ENCODE peak calls at places on chromosome 9, in six cellular contexts. J is GDM1; S is GM03348; V is cardiac muscle cell; A is stimulated activated CD8-positive, alpha-beta memory T cell treated with anti-CD3 and anti-CD28 coated beads, Interleukin-15, amount 100 ng/mL, for 48 hours; E is HEK293T. C is an unnamed sample.

GRCh38 chr9:27125936-27126335 is 16.9 kb downstream of the TEK start:
- DNase-seq in E (no peak), J (no peak), V (no peak), S (no peak), A (no peak), C (peak; percentile 44)

GRCh38 chr9:5617749-5618148 is 11.2 kb upstream of the RIC1 start:
- DNase-seq in A (no peak), J (no peak), V (no peak), E (no peak), S (no peak), C (no peak)

GRCh38 chr9:81529556-81530193 is 159.7 kb downstream of the TLE1 start:
- DNase-seq in E (no peak), V (no peak), A (no peak), S (peak; percentile 45), J (no peak), C (peak; percentile 74)

GRCh38 chr9:93902051-93902779 is 52.9 kb downstream of the BARX1 start:
- DNase-seq in V (no peak), J (no peak), A (no peak), S (no peak), E (no peak), C (no peak)

GRCh38 chr9:91138760-91139159 is 223.0 kb downstream of the AUH start:
- DNase-seq in J (no peak), E (no peak), A (no peak), S (no peak), V (no peak), C (no peak)

GRCh38 chr9:120692901-120693573 is 21.2 kb downstream of the MEGF9 start:
- DNase-seq in A (no peak), V (no peak), E (no peak), J (no peak), S (peak; percentile 53), C (peak; percentile 56)

GRCh38 chr9:26261503-26262330 is 583.5 kb upstream of the TUSC1 start:
- DNase-seq in V (no peak), A (no peak), J (no peak), E (no peak), S (peak; percentile 54), C (peak; percentile 73)

GRCh38 chr9:6628714-6629113 is 16.8 kb downstream of the GLDC start:
- DNase-seq in A (no peak), E (no peak), V (no peak), S (no peak), J (no peak), C (peak; percentile 8)

GRCh38 chr9:105063665-105064247 is 135.8 kb upstream of the ABCA1 start:
- DNase-seq in J (peak; percentile 37), A (no peak), E (no peak), S (peak; percentile 68), V (no peak), C (peak; percentile 97)

GRCh38 chr9:130694205-130694604 is 625 bp downstream of the EXOSC2 start:
- DNase-seq in J (no peak), S (no peak), E (no peak), V (no peak), A (no peak), C (peak; percentile 17)

GRCh38 chr9:132042324-132042723 is 37.3 kb downstream of the MED27 start:
- DNase-seq in V (no peak), E (no peak), S (peak; percentile 89), A (no peak), J (peak; percentile 26), C (peak; percentile 97)

GRCh38 chr9:93302586-93303257 is 118.8 kb downstream of the WNK2 start:
- DNase-seq in J (peak; percentile 47), S (peak; percentile 77), V (peak; percentile 73), A (peak; percentile 17), E (peak; percentile 48), C (peak; percentile 69)

GRCh38 chr9:2230362-2230761 is 215.2 kb downstream of the SMARCA2 start:
- DNase-seq in S (no peak), A (no peak), J (no peak), E (no peak), V (no peak), C (no peak)

GRCh38 chr9:124110307-124110915 is 98.8 kb downstream of the LHX2 start:
- DNase-seq in V (peak; percentile 90), J (peak; percentile 48), A (peak; percentile 15), S (peak; percentile 82), E (peak; percentile 75), C (peak; percentile 63)

GRCh38 chr9:6715755-6716643 is 41.8 kb upstream of the KDM4C start:
- DNase-seq in E (no peak), S (peak; percentile 24), A (peak; percentile 65), J (no peak), V (no peak), C (no peak)

GRCh38 chr9:97078362-97078761 is 39.4 kb upstream of the CTSV start:
- DNase-seq in A (no peak), J (no peak), E (no peak), S (no peak), V (no peak), C (no peak)

GRCh38 chr9:6356904-6357303 is 28.7 kb downstream of the TPD52L3 start:
- DNase-seq in J (no peak), V (no peak), E (no peak), S (no peak), A (no peak), C (no peak)

GRCh38 chr9:138073808-138074207 is 196.2 kb downstream of the CACNA1B start:
- DNase-seq in V (no peak), S (no peak), J (no peak), E (no peak), A (no peak), C (no peak)

GRCh38 chr9:13606576-13606975 is 327.1 kb upstream of the MPDZ start:
- DNase-seq in S (no peak), E (no peak), A (no peak), J (no peak), V (no peak), C (no peak)

GRCh38 chr9:110429453-110429852 is 91.8 kb upstream of the TXNDC8 start:
- DNase-seq in V (no peak), A (no peak), E (no peak), J (no peak), S (no peak), C (peak; percentile 6)

GRCh38 chr9:6897831-6898230 is 140.1 kb downstream of the KDM4C start:
- DNase-seq in V (no peak), A (no peak), S (no peak), J (no peak), E (no peak), C (no peak)

GRCh38 chr9:27514551-27514950 is 9.5 kb upstream of the IFNK start:
- DNase-seq in E (no peak), V (no peak), S (no peak), J (no peak), A (no peak), C (no peak)

GRCh38 chr9:37104183-37104889 is 16.0 kb upstream of the ZCCHC7 start:
- DNase-seq in A (no peak), V (no peak), E (no peak), S (peak; percentile 70), J (no peak), C (peak; percentile 91)

GRCh38 chr9:7209990-7210389 is 452.2 kb downstream of the KDM4C start:
- DNase-seq in E (no peak), S (no peak), A (no peak), J (no peak), V (no peak), C (no peak)

GRCh38 chr9:109923371-109923770 is 143.4 kb downstream of the PALM2AKAP2 start:
- DNase-seq in J (no peak), A (no peak), S (no peak), E (no peak), V (no peak), C (no peak)

GRCh38 chr9:134592018-134592818 is 49.4 kb upstream of the COL5A1 start:
- DNase-seq in J (no peak), S (peak; percentile 94), E (no peak), V (peak; percentile 32), A (no peak), C (peak; percentile 86)